ENCODE peak calls at places on chromosomes 5 and 9, in ten cellular contexts. X, K, N, Q, Y, A, O, G, B and H are unnamed samples.
A peak's percentile ranks its signal among the peaks of the same experiment; 100 is the strongest.

GRCh38 chr5:51380603-51381207 is 2.5 kb upstream of the ISL1 start:
- DNase-seq in K (no peak), N (no peak), X (no peak), Q (no peak), Y (no peak), A (peak; percentile 19), G (peak; percentile 60), O (peak; percentile 36), B (peak; percentile 47), H (no peak)

GRCh38 chr9:81312346-81312745 is 377.0 kb downstream of the TLE1 start:
- DNase-seq in Q (no peak), N (no peak), G (no peak), K (no peak), A (no peak), B (peak; percentile 12), O (peak; percentile 18), Y (no peak), X (no peak), H (no peak)

GRCh38 chr9:18075253-18075977 is 398.5 kb upstream of the ADAMTSL1 start:
- DNase-seq in K (no peak), G (no peak), O (no peak), A (no peak), X (peak; percentile 63), N (no peak), B (no peak), Y (no peak), Q (no peak), H (no peak)

GRCh38 chr9:70586506-70586905 is 172.0 kb upstream of the KLF9 start:
- DNase-seq in A (no peak), B (peak; percentile 61), O (no peak), Y (no peak), G (no peak), K (no peak), N (no peak), X (no peak), Q (no peak), H (no peak)

GRCh38 chr5:123585871-123586270 is 73.9 kb downstream of the CSNK1G3 start:
- DNase-seq in K (no peak), A (no peak), N (no peak), O (no peak), Q (no peak), B (no peak), X (no peak), Y (no peak), G (no peak), H (no peak)

GRCh38 chr9:97307091-97307490 is 368 bp upstream of the CCDC180 start:
- DNase-seq in X (peak; percentile 85), B (peak; percentile 36), O (no peak), A (peak; percentile 58), Q (no peak), Y (peak; percentile 65), G (peak; percentile 84), N (peak; percentile 24), K (no peak), H (peak; percentile 94)

GRCh38 chr9:92492781-92493401 is 10.6 kb upstream of the ASPN start:
- DNase-seq in G (no peak), O (no peak), Q (no peak), K (no peak), B (no peak), Y (no peak), X (no peak), N (no peak), A (no peak), H (no peak)

GRCh38 chr9:121498150-121498486 is 1.5 kb downstream of the GGTA1 start:
- DNase-seq in K (peak; percentile 21), X (no peak), G (peak; percentile 69), Y (peak; percentile 42), N (no peak), Q (peak; percentile 51), B (peak; percentile 71), A (peak; percentile 84), O (peak; percentile 62), H (peak; percentile 75)

GRCh38 chr5:60206234-60206633 is 312.7 kb upstream of the PDE4D start:
- DNase-seq in A (no peak), K (no peak), X (no peak), B (no peak), Y (no peak), G (no peak), Q (no peak), O (no peak), N (no peak), H (no peak)

GRCh38 chr9:36892279-36892678 is 141.8 kb downstream of the PAX5 start:
- DNase-seq in Y (no peak), N (no peak), X (no peak), A (no peak), Q (no peak), K (no peak), B (no peak), O (no peak), G (no peak), H (no peak)